ENCODE peak calls at places on chromosomes 2 and 18, in five cellular contexts. J is lung, N is tibial artery, T is WERI-Rb-1, F is adrenal gland. I is an unnamed sample.
A peak's percentile ranks its signal among the peaks of the same experiment; 100 is the strongest.

GRCh38 chr2:8644605-8645175 is 37.2 kb upstream of the ID2 start:
- DNase-seq in J (no peak), N (no peak), T (no peak), F (no peak), I (no peak)

GRCh38 chr2:16346671-16347070 is 319.0 kb downstream of the CYRIA start:
- DNase-seq in N (no peak), J (no peak), F (no peak), T (no peak), I (no peak)

GRCh38 chr2:56040189-56040588 is 116.6 kb upstream of the EFEMP1 start:
- DNase-seq in T (no peak), N (no peak), F (no peak), J (no peak), I (no peak)

GRCh38 chr18:48902856-48903601 is 47.7 kb downstream of the SMAD7 start:
- DNase-seq in F (peak; percentile 73), T (no peak), N (peak; percentile 95), J (no peak), I (peak; percentile 56)

GRCh38 chr18:45993441-45993840 is 26.3 kb upstream of the EPG5 start:
- DNase-seq in F (no peak), T (no peak), J (no peak), N (no peak), I (no peak)

GRCh38 chr2:239348563-239349447 is 52.0 kb downstream of the HDAC4 start:
- DNase-seq in T (no peak), J (no peak), N (no peak), F (no peak), I (no peak)

GRCh38 chr2:96762529-96763253 is 2.0 kb downstream of the CNNM4 start:
- DNase-seq in N (no peak), T (peak; percentile 24), J (no peak), F (no peak), I (no peak)

GRCh38 chr2:177670791-177671528 is 278.4 kb downstream of the AGPS start:
- DNase-seq in N (no peak), T (no peak), J (no peak), F (no peak), I (no peak)

GRCh38 chr2:213980883-213981282 is 430.0 kb upstream of the VWC2L start:
- DNase-seq in F (no peak), J (no peak), N (no peak), T (no peak), I (no peak)

DNA sequence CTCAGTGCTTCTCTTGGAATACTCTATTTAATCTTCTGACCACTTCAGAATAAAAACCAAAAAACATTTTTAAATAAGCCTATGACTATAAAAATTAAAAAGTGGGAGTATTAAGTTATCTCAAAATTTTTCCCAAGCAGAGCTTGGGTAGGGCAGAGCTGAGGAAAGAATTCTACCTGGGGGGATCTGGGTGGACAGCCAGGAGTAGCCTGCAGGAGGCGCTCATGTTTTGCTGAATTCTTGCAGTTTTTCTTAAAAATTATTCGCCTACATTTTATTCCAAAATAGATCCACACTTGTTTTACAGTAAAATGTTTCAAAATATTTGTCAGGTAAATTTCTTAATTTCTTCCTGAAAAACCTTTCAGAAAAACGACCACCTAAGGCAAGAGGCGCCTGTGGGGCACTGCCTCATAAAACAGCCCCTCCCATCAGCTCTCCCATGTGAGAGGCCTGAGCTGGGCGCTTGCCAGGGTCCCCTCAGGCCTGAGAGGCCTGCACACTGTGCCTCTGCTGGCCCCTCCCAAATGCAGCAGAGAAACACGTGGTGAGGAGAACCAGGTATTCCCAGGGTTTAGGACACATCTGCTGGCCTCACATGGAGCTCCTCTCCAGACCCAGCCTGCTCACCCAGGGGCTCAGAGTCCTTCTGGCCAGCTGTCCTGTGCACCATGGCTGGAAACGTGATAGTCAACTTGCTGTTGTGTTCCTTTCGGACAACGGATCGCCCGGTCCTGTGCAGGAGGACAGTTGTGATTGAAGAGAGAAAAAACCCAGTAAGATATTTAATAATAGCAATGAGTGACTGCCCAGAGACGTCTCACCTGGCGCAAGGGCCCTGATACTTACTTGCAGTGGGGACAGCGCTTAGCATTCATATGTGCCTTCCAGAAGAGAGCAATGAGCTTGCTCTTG is 17.5 kb downstream of the POLR1A start:
- DNase-seq in J (no peak), N (no peak), F (no peak), T (no peak), I (no peak)
- TF ChIP-seq CTCF in J (no peak), N (no peak), F (no peak), T (peak; percentile 25), I (no peak)

GRCh38 chr2:43159797-43160196 is 66.6 kb downstream of the ZFP36L2 start:
- DNase-seq in T (no peak), F (no peak), N (no peak), J (no peak), I (no peak)
- H3K27ac ChIP-seq in T (no peak overlapping the region), F (peak overlapping the region; percentile 85), N (peak overlapping the region; percentile 91), J (peak overlapping the region; percentile 34), I (peak overlapping the region; percentile 95)

GRCh38 chr2:119387381-119388129 is 20.8 kb downstream of the DBI start:
- DNase-seq in J (peak; percentile 83), T (no peak), F (peak; percentile 78), N (peak; percentile 80), I (peak; percentile 71)
- TF ChIP-seq CTCF in J (no peak), T (no peak), F (no peak), N (no peak), I (no peak)

GRCh38 chr2:218081063-218081462 is 12.0 kb downstream of the RUFY4 start:
- DNase-seq in F (no peak), J (no peak), T (no peak), N (no peak), I (no peak)

GRCh38 chr2:218079943-218080913 is 11.2 kb downstream of the RUFY4 start:
- DNase-seq in T (no peak), N (no peak), F (no peak), J (no peak), I (no peak)

GRCh38 chr2:218074031-218074430 is 5.0 kb downstream of the RUFY4 start:
- DNase-seq in T (peak; percentile 62), N (no peak), J (no peak), F (peak; percentile 33), I (no peak)

GRCh38 chr2:218075975-218076811 is 7.1 kb downstream of the RUFY4 start:
- DNase-seq in J (no peak), F (no peak), T (no peak), N (no peak), I (no peak)

GRCh38 chr2:218077464-218078216 is 8.6 kb downstream of the RUFY4 start:
- DNase-seq in F (no peak), N (no peak), J (no peak), T (no peak), I (no peak)
- H3K27ac ChIP-seq in F (no peak overlapping the region), N (no peak overlapping the region), J (no peak overlapping the region), T (no peak overlapping the region), I (no peak overlapping the region)

GRCh38 chr2:133885847-133886246 is 317.6 kb upstream of the NCKAP5 start:
- DNase-seq in J (no peak), F (no peak), T (peak; percentile 11), N (no peak), I (no peak)

GRCh38 chr2:133887676-133888040 is 319.4 kb upstream of the NCKAP5 start:
- DNase-seq in J (no peak), N (no peak), F (no peak), T (no peak), I (no peak)

GRCh38 chr2:133888107-133888506 is 319.8 kb upstream of the NCKAP5 start:
- DNase-seq in F (no peak), N (no peak), T (no peak), J (no peak), I (no peak)

GRCh38 chr2:133888816-133889215 is 320.6 kb upstream of the NCKAP5 start:
- DNase-seq in J (no peak), T (no peak), F (no peak), N (no peak), I (no peak)

DNA sequence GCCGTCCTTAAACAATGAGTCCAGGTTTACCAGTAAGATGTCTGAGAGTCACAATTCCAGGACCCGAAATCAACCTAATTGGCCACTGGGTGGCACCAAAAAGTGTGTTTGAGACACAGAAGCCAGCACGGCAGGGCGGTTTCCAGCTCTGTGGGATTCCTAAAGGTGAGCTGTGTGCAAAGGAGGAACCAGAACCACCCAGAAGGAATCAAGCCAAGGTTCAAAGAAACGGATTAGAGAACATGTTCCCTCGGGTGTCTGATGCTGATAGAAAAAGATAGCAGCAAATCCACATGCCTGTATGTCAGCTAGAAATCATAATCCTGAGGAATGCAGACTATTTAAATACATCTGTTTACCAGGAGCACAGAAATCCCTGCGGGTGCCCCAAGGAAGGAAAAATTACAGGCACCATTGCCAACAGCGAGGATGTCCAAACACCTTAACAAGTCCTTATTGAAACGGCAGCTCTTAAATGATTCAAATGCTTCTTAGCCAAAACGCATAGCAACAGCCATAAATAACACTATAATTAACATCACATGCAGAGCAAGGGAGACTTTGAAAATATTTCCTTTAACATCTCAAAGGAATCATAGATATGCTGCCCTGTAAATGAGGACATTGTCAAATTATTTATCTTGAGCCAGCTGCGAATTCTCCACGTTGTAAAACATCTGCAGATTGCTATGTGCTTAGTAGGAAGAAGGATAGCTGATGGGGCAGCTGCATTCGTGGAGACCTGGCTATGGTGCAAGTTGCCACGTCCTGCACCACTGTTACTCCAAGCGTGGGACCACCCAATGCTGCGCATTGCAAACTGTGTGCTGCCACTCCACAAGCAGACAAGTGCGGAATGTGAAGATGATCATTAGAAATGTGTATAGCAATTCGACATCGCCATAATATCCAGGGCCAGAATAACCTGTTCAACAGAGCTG is 318.7 kb upstream of the NCKAP5 start:
- DNase-seq in J (peak; percentile 54), N (no peak), F (peak; percentile 65), T (peak; percentile 85), I (peak; percentile 75)
- TF ChIP-seq CTCF in J (peak; percentile 38), N (peak; percentile 54), F (peak; percentile 52), T (peak; percentile 58), I (peak; percentile 59)

GRCh38 chr2:190207929-190208328 is 111.7 kb downstream of the HIBCH start:
- DNase-seq in N (no peak), F (no peak), J (no peak), T (no peak), I (no peak)
- H3K27ac ChIP-seq in N (no peak overlapping the region), F (no peak overlapping the region), J (no peak overlapping the region), T (no peak overlapping the region), I (no peak overlapping the region)

I was measured in ascending aorta.